ENCODE peak calls at places on chromosomes 11 and 22, in six cellular contexts. I, D, W, V, Z and Q are unnamed samples. For H3K36me3, the result is how much of the 10 kb centered on the place peaks cover.

GRCh38 chr11:106998126-106998525 is 20.1 kb downstream of the GUCY1A2 start:
- DNase-seq in I (no peak), D (no peak), W (no peak), V (no peak), Z (no peak), Q (no peak)

GRCh38 chr11:96309001-96309642 is 33.9 kb downstream of the MAML2 start:
- DNase-seq in I (no peak), D (no peak), W (no peak), V (no peak), Z (no peak), Q (no peak)

GRCh38 chr11:16160146-16160545 is 196.2 kb downstream of the SOX6 start:
- DNase-seq in I (no peak), D (no peak), W (no peak), V (no peak), Z (no peak), Q (no peak)

GRCh38 chr11:65355013-65355775 is 643 bp downstream of the TIGD3 start:
- DNase-seq in I (no peak), D (peak), W (peak), V (peak), Z (no peak), Q (peak)

GRCh38 chr22:40178417-40179409 is 988 bp downstream of the TNRC6B start:
- DNase-seq in I (no peak), D (no peak), W (peak), V (no peak), Z (no peak), Q (no peak)

GRCh38 chr22:26673485-26673884 is 16.1 kb downstream of the MIAT start:
- DNase-seq in I (no peak), D (no peak), W (no peak), V (no peak), Z (no peak), Q (no peak)

GRCh38 chr11:64642418-64642735 is 51.4 kb downstream of the SLC22A12 start:
- DNase-seq in I (no peak), D (no peak), W (no peak), V (no peak), Z (no peak), Q (no peak)

GRCh38 chr11:126393143-126393542 is 37.7 kb downstream of the ST3GAL4 start:
- DNase-seq in I (peak), D (no peak), W (no peak), V (no peak), Z (no peak), Q (no peak)

GRCh38 chr22:32309585-32310251 is 47.9 kb upstream of the RFPL3 start:
- DNase-seq in I (no peak), D (no peak), W (no peak), V (no peak), Z (no peak), Q (no peak)

GRCh38 chr11:92794783-92795182 is 174.7 kb upstream of the MTNR1B start:
- DNase-seq in I (no peak), D (no peak), W (no peak), V (no peak), Z (no peak), Q (no peak)

GRCh38 chr11:48107188-48107704 is 109.4 kb upstream of the OR4B1 start:
- DNase-seq in I (no peak), D (no peak), W (no peak), V (no peak), Z (no peak), Q (peak)

GRCh38 chr22:48644108-48644507 is 1183.6 kb downstream of the BRD1 start:
- DNase-seq in I (no peak), D (no peak), W (peak), V (no peak), Z (no peak), Q (no peak)

GRCh38 chr11:83687787-83688186 is 401.6 kb upstream of the CCDC90B start:
- DNase-seq in I (no peak), D (no peak), W (no peak), V (no peak), Z (no peak), Q (no peak)

GRCh38 chr11:128156486-128156885 is 430.9 kb downstream of the ETS1 start:
- DNase-seq in I (no peak), D (no peak), W (no peak), V (no peak), Z (no peak), Q (no peak)

GRCh38 chr22:49005557-49005956 is 822.1 kb downstream of the BRD1 start:
- DNase-seq in I (peak), D (no peak), W (no peak), V (no peak), Z (no peak), Q (no peak)

GRCh38 chr22:50691521-50691920 is 18.9 kb downstream of the SHANK3 start:
- DNase-seq in I (peak), D (no peak), W (peak), V (no peak), Z (no peak), Q (no peak)

GRCh38 chr22:19291218-19291579 is 320 bp downstream of the CLTCL1 start:
- DNase-seq in I (no peak), D (peak), W (no peak), V (no peak), Z (no peak), Q (peak)

GRCh38 chr22:28547132-28547842 is 132.4 kb downstream of the TTC28 start:
- DNase-seq in I (no peak), D (no peak), W (no peak), V (no peak), Z (no peak), Q (no peak)

GRCh38 chr22:48336339-48337060 is 1491.2 kb downstream of the BRD1 start:
- DNase-seq in I (no peak), D (no peak), W (no peak), V (no peak), Z (no peak), Q (no peak)

GRCh38 chr11:17531071-17531817 is 13.0 kb downstream of the USH1C start:
- DNase-seq in I (no peak), D (no peak), W (no peak), V (no peak), Z (no peak), Q (no peak)

GRCh38 chr11:75946531-75947530 is 131.8 kb downstream of the UVRAG start:
- DNase-seq in I (no peak), D (peak), W (no peak), V (peak), Z (no peak), Q (peak)

GRCh38 chr11:72003776-72004171 is 5.1 kb downstream of the IL18BP start:
- DNase-seq in I (no peak), D (peak), W (no peak), V (no peak), Z (no peak), Q (no peak)

GRCh38 chr22:44023404-44024287 is 456 bp upstream of the PARVB start:
- DNase-seq in I (no peak), D (no peak), W (no peak), V (peak), Z (no peak), Q (peak)

GRCh38 chr11:108009497-108010360 is 1.0 kb downstream of the CUL5 start:
- DNase-seq in I (no peak), D (no peak), W (peak), V (no peak), Z (no peak), Q (peak)

GRCh38 chr11:74449369-74449931 is 17.9 kb downstream of the KCNE3 start:
- DNase-seq in I (no peak), D (peak), W (peak), V (no peak), Z (no peak), Q (no peak)

GRCh38 chr22:20205964-20206708 is 55.3 kb upstream of the CCDC188 start:
- DNase-seq in I (no peak), D (peak), W (peak), V (peak), Z (no peak), Q (peak)

GRCh38 chr22:36856121-36856791 is 4.5 kb upstream of the NCF4 start:
- DNase-seq in I (peak), D (peak), W (peak), V (peak), Z (peak), Q (peak)

DNA sequence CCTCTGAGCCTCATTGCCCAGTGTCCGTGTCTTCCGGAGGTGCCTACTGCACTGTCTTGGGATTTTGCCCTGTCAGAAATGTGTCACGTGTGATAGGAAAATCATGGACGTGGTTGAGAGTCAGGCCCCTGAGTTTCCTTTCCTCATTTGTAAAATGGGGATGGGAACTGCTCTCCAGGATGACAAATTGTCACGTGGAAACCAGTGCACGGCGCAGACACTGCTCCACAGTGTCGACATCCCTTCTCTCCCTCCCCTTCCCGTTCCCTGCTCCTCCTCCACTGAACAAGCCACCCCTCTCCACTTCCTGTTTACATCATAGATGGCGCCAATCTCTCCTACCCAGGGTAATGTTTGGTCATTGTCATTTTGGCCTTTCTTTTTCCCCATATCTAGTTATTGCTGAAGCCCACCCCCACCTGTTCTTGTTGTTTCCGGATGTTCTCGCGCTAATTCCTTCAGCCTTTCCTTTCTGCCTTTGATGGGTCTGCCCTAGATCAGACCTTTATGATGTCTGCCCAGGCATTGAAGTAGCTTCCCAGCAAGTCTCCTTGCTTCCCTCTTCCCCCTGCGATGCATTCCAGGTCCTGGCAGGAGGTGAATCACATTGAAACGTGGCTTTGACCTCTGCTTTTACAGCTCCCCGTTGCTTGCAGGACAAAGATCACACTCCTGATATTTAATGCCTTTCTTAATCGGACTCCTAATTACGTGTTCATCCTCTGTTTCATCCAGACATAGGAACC is 91.8 kb downstream of the TBC1D22A start:
- DNase-seq in I (no peak), D (peak), W (no peak), V (no peak), Z (no peak), Q (peak)
- TF ChIP-seq EP300 in I (peak), D (no peak), W (no peak), V (no peak), Z (no peak), Q (no peak)

GRCh38 chr11:45982656-45983470 is 60.4 kb downstream of the LARGE2 start:
- DNase-seq in I (no peak), D (no peak), W (no peak), V (peak), Z (peak), Q (no peak)
- H3K36me3 ChIP-seq in I (under half), D (under half), W (under half), V (under half), Z (under half), Q (under half)

DNA sequence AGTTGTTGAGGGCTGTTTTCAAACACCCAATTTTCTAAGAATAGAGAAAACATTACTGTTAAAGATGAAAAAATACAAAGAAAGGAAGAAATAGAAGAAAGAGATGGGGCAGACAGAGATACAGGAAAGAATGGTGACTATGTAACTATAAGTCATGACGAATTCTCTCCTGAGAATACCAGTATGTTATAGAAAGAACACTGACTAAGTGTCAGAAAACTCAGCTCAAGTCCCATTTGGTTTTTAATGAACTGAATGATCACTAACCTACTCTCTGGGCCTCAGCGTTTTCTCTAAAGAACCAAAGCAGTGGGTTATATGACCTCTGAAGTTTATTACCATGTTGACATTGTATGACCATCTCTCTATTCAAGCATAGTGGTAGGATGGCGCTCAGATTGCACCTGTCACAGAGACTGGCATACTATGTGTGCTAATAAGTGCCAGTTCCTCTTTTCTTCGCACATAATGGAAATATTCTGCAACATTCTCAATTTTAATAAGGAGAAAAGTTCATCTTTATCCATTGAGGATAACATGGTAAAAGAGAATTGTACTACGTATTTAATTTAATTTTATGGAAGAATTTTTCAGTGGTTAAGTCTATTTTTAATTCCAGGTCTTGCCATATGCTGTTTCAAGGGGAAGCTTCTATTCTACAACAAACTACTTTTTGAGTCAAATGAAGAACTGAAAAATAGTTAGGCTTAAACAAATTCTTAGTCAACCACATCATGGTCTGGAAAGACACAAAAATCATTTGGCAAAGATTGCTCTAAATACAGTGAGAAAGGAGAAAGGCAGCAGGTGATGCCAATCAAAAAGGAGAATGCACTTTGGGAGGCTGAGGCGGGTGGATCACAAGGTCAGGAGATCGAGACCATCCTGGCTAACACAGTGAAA is 25.0 kb upstream of the EED start:
- DNase-seq in I (no peak), D (no peak), W (no peak), V (no peak), Z (no peak), Q (no peak)
- TF ChIP-seq EP300 in I (no peak), D (no peak), W (no peak), V (no peak), Z (no peak), Q (no peak)

GRCh38 chr11:2950825-2951224 is 21.6 kb upstream of the PHLDA2 start:
- DNase-seq in I (no peak), D (no peak), W (no peak), V (no peak), Z (no peak), Q (no peak)

GRCh38 chr11:2947744-2948143 is 18.5 kb upstream of the PHLDA2 start:
- DNase-seq in I (no peak), D (no peak), W (no peak), V (no peak), Z (no peak), Q (no peak)

GRCh38 chr11:2951235-2952110 is 22.3 kb upstream of the PHLDA2 start:
- DNase-seq in I (no peak), D (no peak), W (no peak), V (no peak), Z (no peak), Q (no peak)

GRCh38 chr11:2945757-2946287 is 16.6 kb upstream of the PHLDA2 start:
- DNase-seq in I (no peak), D (no peak), W (no peak), V (no peak), Z (no peak), Q (no peak)

DNA sequence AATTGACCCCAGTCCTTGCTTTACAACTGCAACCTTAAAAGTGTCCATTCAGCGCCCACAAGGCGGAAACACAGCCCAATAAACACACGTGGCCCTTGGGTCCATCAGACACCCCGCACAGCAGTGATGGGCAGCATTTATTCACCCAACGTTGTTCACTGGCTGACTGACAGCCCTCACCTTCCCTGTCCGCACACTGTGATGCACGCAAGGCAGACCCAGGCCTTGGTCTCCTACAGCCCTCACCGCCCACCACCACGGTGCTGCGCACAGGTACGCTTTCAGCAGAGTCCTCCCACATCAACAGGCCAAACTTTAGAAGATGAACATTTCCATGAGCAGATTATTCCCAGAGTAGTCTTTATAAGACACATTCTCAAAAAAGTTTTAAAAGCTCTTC is 20.7 kb upstream of the PHLDA2 start:
- DNase-seq in I (no peak), D (no peak), W (no peak), V (no peak), Z (no peak), Q (no peak)
- H3K36me3 ChIP-seq in I (under half), D (half or more), W (under half), V (under half), Z (half or more), Q (half or more)